ENCODE peak calls at places on chromosomes 16 and 17, in ten cellular contexts. One of them, this sample, is unnamed.

GRCh38 chr17:57927048-57927723 is 28.0 kb downstream of the CUEDC1 start:
- DNase-seq in bronchial epithelial cell: no peak
- DNase-seq in brain pericyte: no peak
- DNase-seq in substantia nigra: peak
- DNase-seq in fibroblast of pulmonary artery: peak
- DNase-seq in CD8-positive, alpha-beta memory T cell: no peak
- DNase-seq in amniotic epithelial cell: no peak
- DNase-seq in activated CD8-positive, alpha-beta memory T cell treated with anti-CD3 and anti-CD28 coated beads for 4 hours: no peak
- DNase-seq in BJ: peak
- DNase-seq in right atrium auricular region: no peak
- DNase-seq in this sample: no peak

GRCh38 chr17:31841850-31842415 is 17.1 kb downstream of the COPRS start:
- DNase-seq in bronchial epithelial cell: no peak
- DNase-seq in brain pericyte: no peak
- DNase-seq in substantia nigra: no peak
- DNase-seq in fibroblast of pulmonary artery: no peak
- DNase-seq in CD8-positive, alpha-beta memory T cell: no peak
- DNase-seq in amniotic epithelial cell: no peak
- DNase-seq in activated CD8-positive, alpha-beta memory T cell treated with anti-CD3 and anti-CD28 coated beads for 4 hours: no peak
- DNase-seq in BJ: no peak
- DNase-seq in right atrium auricular region: no peak
- DNase-seq in this sample: no peak

GRCh38 chr17:17119533-17119932 is 77.3 kb downstream of the MPRIP start:
- DNase-seq in bronchial epithelial cell: peak
- DNase-seq in brain pericyte: no peak
- DNase-seq in substantia nigra: no peak
- DNase-seq in fibroblast of pulmonary artery: peak
- DNase-seq in CD8-positive, alpha-beta memory T cell: peak
- DNase-seq in amniotic epithelial cell: peak
- DNase-seq in activated CD8-positive, alpha-beta memory T cell treated with anti-CD3 and anti-CD28 coated beads for 4 hours: peak
- DNase-seq in BJ: no peak
- DNase-seq in right atrium auricular region: no peak
- DNase-seq in this sample: peak

GRCh38 chr16:391885-392335 is 5.1 kb upstream of the NME4 start:
- DNase-seq in bronchial epithelial cell: peak
- DNase-seq in brain pericyte: no peak
- DNase-seq in substantia nigra: peak
- DNase-seq in fibroblast of pulmonary artery: peak
- DNase-seq in CD8-positive, alpha-beta memory T cell: peak
- DNase-seq in amniotic epithelial cell: peak
- DNase-seq in activated CD8-positive, alpha-beta memory T cell treated with anti-CD3 and anti-CD28 coated beads for 4 hours: peak
- DNase-seq in BJ: no peak
- DNase-seq in right atrium auricular region: no peak
- DNase-seq in this sample: peak

GRCh38 chr16:88013091-88013609 is 61.9 kb downstream of the BANP start:
- DNase-seq in bronchial epithelial cell: peak
- DNase-seq in brain pericyte: no peak
- DNase-seq in substantia nigra: no peak
- DNase-seq in fibroblast of pulmonary artery: no peak
- DNase-seq in CD8-positive, alpha-beta memory T cell: no peak
- DNase-seq in amniotic epithelial cell: no peak
- DNase-seq in activated CD8-positive, alpha-beta memory T cell treated with anti-CD3 and anti-CD28 coated beads for 4 hours: no peak
- DNase-seq in BJ: no peak
- DNase-seq in right atrium auricular region: no peak
- DNase-seq in this sample: peak

GRCh38 chr17:6554336-6554735 is 2.0 kb downstream of the PITPNM3 start:
- DNase-seq in bronchial epithelial cell: no peak
- DNase-seq in brain pericyte: no peak
- DNase-seq in substantia nigra: no peak
- DNase-seq in fibroblast of pulmonary artery: no peak
- DNase-seq in CD8-positive, alpha-beta memory T cell: no peak
- DNase-seq in amniotic epithelial cell: no peak
- DNase-seq in activated CD8-positive, alpha-beta memory T cell treated with anti-CD3 and anti-CD28 coated beads for 4 hours: no peak
- DNase-seq in BJ: no peak
- DNase-seq in right atrium auricular region: no peak
- DNase-seq in this sample: no peak

GRCh38 chr17:80891096-80892018 is 100.3 kb upstream of the CHMP6 start:
- DNase-seq in bronchial epithelial cell: peak
- DNase-seq in brain pericyte: peak
- DNase-seq in substantia nigra: no peak
- DNase-seq in fibroblast of pulmonary artery: peak
- DNase-seq in CD8-positive, alpha-beta memory T cell: peak
- DNase-seq in amniotic epithelial cell: peak
- DNase-seq in activated CD8-positive, alpha-beta memory T cell treated with anti-CD3 and anti-CD28 coated beads for 4 hours: peak
- DNase-seq in BJ: peak
- DNase-seq in right atrium auricular region: no peak
- DNase-seq in this sample: peak

GRCh38 chr17:43679911-43680310 is 18.2 kb upstream of the MEOX1 start:
- DNase-seq in bronchial epithelial cell: no peak
- DNase-seq in brain pericyte: no peak
- DNase-seq in substantia nigra: no peak
- DNase-seq in fibroblast of pulmonary artery: no peak
- DNase-seq in CD8-positive, alpha-beta memory T cell: no peak
- DNase-seq in amniotic epithelial cell: peak
- DNase-seq in activated CD8-positive, alpha-beta memory T cell treated with anti-CD3 and anti-CD28 coated beads for 4 hours: no peak
- DNase-seq in BJ: no peak
- DNase-seq in right atrium auricular region: no peak
- DNase-seq in this sample: no peak

GRCh38 chr17:19724501-19725420 is 8.4 kb upstream of the SLC47A2 start:
- DNase-seq in bronchial epithelial cell: peak
- DNase-seq in brain pericyte: no peak
- DNase-seq in substantia nigra: peak
- DNase-seq in fibroblast of pulmonary artery: no peak
- DNase-seq in CD8-positive, alpha-beta memory T cell: peak
- DNase-seq in amniotic epithelial cell: peak
- DNase-seq in activated CD8-positive, alpha-beta memory T cell treated with anti-CD3 and anti-CD28 coated beads for 4 hours: peak
- DNase-seq in BJ: no peak
- DNase-seq in right atrium auricular region: peak
- DNase-seq in this sample: no peak

GRCh38 chr16:82061861-82062525 is 26.9 kb downstream of the HSD17B2 start:
- DNase-seq in bronchial epithelial cell: peak
- DNase-seq in brain pericyte: no peak
- DNase-seq in substantia nigra: no peak
- DNase-seq in fibroblast of pulmonary artery: peak
- DNase-seq in CD8-positive, alpha-beta memory T cell: no peak
- DNase-seq in amniotic epithelial cell: peak
- DNase-seq in activated CD8-positive, alpha-beta memory T cell treated with anti-CD3 and anti-CD28 coated beads for 4 hours: no peak
- DNase-seq in BJ: no peak
- DNase-seq in right atrium auricular region: no peak
- DNase-seq in this sample: no peak

GRCh38 chr17:54948380-54948779 is 20.1 kb downstream of the COX11 start:
- DNase-seq in bronchial epithelial cell: peak
- DNase-seq in brain pericyte: peak
- DNase-seq in substantia nigra: no peak
- DNase-seq in fibroblast of pulmonary artery: peak
- DNase-seq in CD8-positive, alpha-beta memory T cell: no peak
- DNase-seq in amniotic epithelial cell: peak
- DNase-seq in activated CD8-positive, alpha-beta memory T cell treated with anti-CD3 and anti-CD28 coated beads for 4 hours: no peak
- DNase-seq in BJ: peak
- DNase-seq in right atrium auricular region: no peak
- DNase-seq in this sample: peak

GRCh38 chr17:79147791-79148506 is 73.3 kb downstream of the ENGASE start:
- DNase-seq in bronchial epithelial cell: no peak
- DNase-seq in brain pericyte: no peak
- DNase-seq in substantia nigra: no peak
- DNase-seq in fibroblast of pulmonary artery: no peak
- DNase-seq in CD8-positive, alpha-beta memory T cell: no peak
- DNase-seq in amniotic epithelial cell: no peak
- DNase-seq in activated CD8-positive, alpha-beta memory T cell treated with anti-CD3 and anti-CD28 coated beads for 4 hours: no peak
- DNase-seq in BJ: no peak
- DNase-seq in right atrium auricular region: no peak
- DNase-seq in this sample: no peak

GRCh38 chr16:24645739-24646645 is 83.5 kb upstream of the TNRC6A start:
- DNase-seq in bronchial epithelial cell: peak
- DNase-seq in brain pericyte: peak
- DNase-seq in substantia nigra: no peak
- DNase-seq in fibroblast of pulmonary artery: peak
- DNase-seq in CD8-positive, alpha-beta memory T cell: no peak
- DNase-seq in amniotic epithelial cell: peak
- DNase-seq in activated CD8-positive, alpha-beta memory T cell treated with anti-CD3 and anti-CD28 coated beads for 4 hours: no peak
- DNase-seq in BJ: peak
- DNase-seq in right atrium auricular region: no peak
- DNase-seq in this sample: peak

GRCh38 chr16:17318200-17318599 is 152.6 kb downstream of the XYLT1 start:
- DNase-seq in bronchial epithelial cell: no peak
- DNase-seq in brain pericyte: no peak
- DNase-seq in substantia nigra: no peak
- DNase-seq in fibroblast of pulmonary artery: peak
- DNase-seq in CD8-positive, alpha-beta memory T cell: no peak
- DNase-seq in amniotic epithelial cell: peak
- DNase-seq in activated CD8-positive, alpha-beta memory T cell treated with anti-CD3 and anti-CD28 coated beads for 4 hours: no peak
- DNase-seq in BJ: no peak
- DNase-seq in right atrium auricular region: no peak
- DNase-seq in this sample: peak

GRCh38 chr16:67120025-67120424 is 10.3 kb downstream of the PHAF1 start:
- DNase-seq in bronchial epithelial cell: peak
- DNase-seq in brain pericyte: no peak
- DNase-seq in substantia nigra: no peak
- DNase-seq in fibroblast of pulmonary artery: no peak
- DNase-seq in CD8-positive, alpha-beta memory T cell: no peak
- DNase-seq in amniotic epithelial cell: no peak
- DNase-seq in activated CD8-positive, alpha-beta memory T cell treated with anti-CD3 and anti-CD28 coated beads for 4 hours: no peak
- DNase-seq in BJ: no peak
- DNase-seq in right atrium auricular region: no peak
- DNase-seq in this sample: no peak

GRCh38 chr16:29675811-29676643 is 3.0 kb upstream of the QPRT start:
- DNase-seq in bronchial epithelial cell: peak
- DNase-seq in brain pericyte: no peak
- DNase-seq in substantia nigra: no peak
- DNase-seq in fibroblast of pulmonary artery: peak
- DNase-seq in CD8-positive, alpha-beta memory T cell: no peak
- DNase-seq in amniotic epithelial cell: peak
- DNase-seq in activated CD8-positive, alpha-beta memory T cell treated with anti-CD3 and anti-CD28 coated beads for 4 hours: no peak
- DNase-seq in BJ: no peak
- DNase-seq in right atrium auricular region: no peak
- DNase-seq in this sample: no peak

GRCh38 chr17:80477647-80478478 is 1.5 kb upstream of the NPTX1 start:
- DNase-seq in bronchial epithelial cell: no peak
- DNase-seq in brain pericyte: no peak
- DNase-seq in substantia nigra: no peak
- DNase-seq in fibroblast of pulmonary artery: peak
- DNase-seq in CD8-positive, alpha-beta memory T cell: no peak
- DNase-seq in amniotic epithelial cell: peak
- DNase-seq in activated CD8-positive, alpha-beta memory T cell treated with anti-CD3 and anti-CD28 coated beads for 4 hours: no peak
- DNase-seq in BJ: no peak
- DNase-seq in right atrium auricular region: no peak
- DNase-seq in this sample: no peak

GRCh38 chr17:72782985-72783701 is 309.3 kb downstream of the SLC39A11 start:
- DNase-seq in bronchial epithelial cell: peak
- DNase-seq in brain pericyte: no peak
- DNase-seq in substantia nigra: no peak
- DNase-seq in fibroblast of pulmonary artery: no peak
- DNase-seq in CD8-positive, alpha-beta memory T cell: no peak
- DNase-seq in amniotic epithelial cell: no peak
- DNase-seq in activated CD8-positive, alpha-beta memory T cell treated with anti-CD3 and anti-CD28 coated beads for 4 hours: no peak
- DNase-seq in BJ: no peak
- DNase-seq in right atrium auricular region: no peak
- DNase-seq in this sample: peak

GRCh38 chr17:66935717-66936116 is 28.8 kb upstream of the CACNG4 start:
- DNase-seq in bronchial epithelial cell: no peak
- DNase-seq in brain pericyte: no peak
- DNase-seq in substantia nigra: no peak
- DNase-seq in fibroblast of pulmonary artery: no peak
- DNase-seq in CD8-positive, alpha-beta memory T cell: no peak
- DNase-seq in amniotic epithelial cell: no peak
- DNase-seq in activated CD8-positive, alpha-beta memory T cell treated with anti-CD3 and anti-CD28 coated beads for 4 hours: no peak
- DNase-seq in BJ: no peak
- DNase-seq in right atrium auricular region: no peak
- DNase-seq in this sample: no peak

GRCh38 chr16:12087901-12088364 is 111.4 kb downstream of the SNX29 start:
- DNase-seq in bronchial epithelial cell: no peak
- DNase-seq in brain pericyte: no peak
- DNase-seq in substantia nigra: no peak
- DNase-seq in fibroblast of pulmonary artery: no peak
- DNase-seq in CD8-positive, alpha-beta memory T cell: no peak
- DNase-seq in amniotic epithelial cell: no peak
- DNase-seq in activated CD8-positive, alpha-beta memory T cell treated with anti-CD3 and anti-CD28 coated beads for 4 hours: no peak
- DNase-seq in BJ: no peak
- DNase-seq in right atrium auricular region: no peak
- DNase-seq in this sample: no peak

This sample was measured in foreskin keratinocyte.